ENCODE peak calls at places on chromosomes 6 and 20, in ten cellular contexts. D, G, Y, J, N, U, S, H, F and R are unnamed samples.

GRCh38 chr6:9140181-9140580 is 704.8 kb upstream of the SLC35B3 start:
- DNase-seq in Y (peak), G (no peak), H (no peak), N (no peak), U (peak), S (no peak), F (no peak), D (no peak), J (no peak), R (peak)

GRCh38 chr20:56974499-56975250 is 291.8 kb downstream of the BMP7 start:
- DNase-seq in J (peak), N (no peak), Y (no peak), U (no peak), G (peak), D (no peak), F (peak), S (peak), H (peak), R (peak)

GRCh38 chr6:41599015-41599835 is 39.0 kb upstream of the MDFI start:
- DNase-seq in Y (no peak), F (no peak), S (no peak), D (no peak), G (no peak), U (peak), H (no peak), N (no peak), J (no peak), R (peak)

GRCh38 chr20:51678041-51678697 is 90.0 kb downstream of the ATP9A start:
- DNase-seq in G (peak), S (no peak), N (no peak), Y (no peak), J (no peak), D (no peak), U (peak), F (peak), H (no peak), R (no peak)

GRCh38 chr6:168261234-168261633 is 58.3 kb downstream of the DACT2 start:
- DNase-seq in Y (no peak), J (no peak), G (no peak), N (no peak), S (no peak), D (no peak), U (no peak), H (no peak), F (no peak), R (no peak)

GRCh38 chr20:50224553-50225255 is 34.1 kb downstream of the CEBPB start:
- DNase-seq in F (no peak), D (peak), Y (peak), G (no peak), U (peak), H (peak), J (no peak), S (peak), N (peak), R (peak)

GRCh38 chr20:46801003-46801702 is 91.7 kb downstream of the SLC2A10 start:
- DNase-seq in S (no peak), H (no peak), N (no peak), J (no peak), D (no peak), G (no peak), U (no peak), Y (no peak), F (no peak), R (no peak)

GRCh38 chr20:41854765-41855164 is 236.6 kb upstream of the CHD6 start:
- DNase-seq in Y (peak), D (no peak), U (no peak), F (no peak), S (peak), N (no peak), G (no peak), J (peak), H (no peak), R (no peak)

GRCh38 chr6:17565399-17565798 is 34.7 kb upstream of the FAM8A1 start:
- DNase-seq in Y (no peak), J (peak), U (no peak), G (no peak), D (no peak), H (no peak), N (no peak), F (no peak), S (no peak), R (no peak)

GRCh38 chr6:148240463-148240845 is 102.2 kb upstream of the SASH1 start:
- DNase-seq in S (peak), U (no peak), H (no peak), Y (no peak), J (no peak), D (no peak), N (peak), G (no peak), F (no peak), R (no peak)

GRCh38 chr20:23776067-23776771 is 25.5 kb upstream of the CST1 start:
- DNase-seq in S (peak), H (peak), Y (no peak), G (no peak), N (no peak), D (no peak), J (no peak), F (no peak), U (no peak), R (no peak)

DNA sequence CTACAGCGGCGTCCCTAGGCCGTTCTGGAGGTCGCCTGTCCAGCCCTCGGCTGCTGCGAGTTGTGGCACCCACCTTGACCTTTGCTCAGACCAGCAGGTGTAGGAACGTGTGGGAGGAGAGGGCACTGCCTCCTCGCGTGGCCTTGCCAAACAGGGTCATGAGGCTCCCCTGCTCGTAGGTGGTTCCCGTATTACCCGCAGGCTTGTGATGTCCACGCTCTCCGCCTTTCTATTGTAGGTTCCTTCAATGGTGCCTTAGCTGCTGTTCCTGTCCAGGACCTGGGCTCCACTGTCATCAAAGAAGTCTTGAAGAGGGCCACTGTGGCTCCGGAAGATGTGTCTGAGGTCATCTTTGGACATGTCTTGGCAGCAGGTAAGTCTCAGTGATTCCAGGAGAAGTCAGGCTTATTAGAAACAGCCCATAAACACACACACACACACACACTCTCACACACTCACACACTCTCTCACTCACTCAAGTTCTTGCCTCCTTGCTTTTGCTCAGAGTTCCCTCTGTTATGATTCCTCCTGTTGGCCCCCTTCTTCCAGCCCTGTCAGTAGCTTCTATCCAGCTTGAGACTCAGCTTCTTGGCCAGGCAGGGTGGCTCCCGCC is 942 bp downstream of the ACAT2 start:
- DNase-seq in H (no peak), S (no peak), N (no peak), F (no peak), J (peak), G (no peak), D (no peak), Y (no peak), U (peak), R (no peak)
- TF ChIP-seq CTCF in H (no peak), S (no peak), N (no peak), F (no peak), J (no peak), G (no peak), D (no peak), Y (no peak), U (no peak), R (no peak)

GRCh38 chr20:25622450-25623224 is 1.2 kb downstream of the NANP start:
- DNase-seq in N (no peak), G (no peak), H (no peak), Y (no peak), D (no peak), S (no peak), F (no peak), U (no peak), J (no peak), R (no peak)
- TF ChIP-seq CTCF in N (no peak), G (no peak), H (no peak), Y (no peak), D (no peak), S (no peak), F (no peak), U (no peak), J (no peak), R (no peak)

DNA sequence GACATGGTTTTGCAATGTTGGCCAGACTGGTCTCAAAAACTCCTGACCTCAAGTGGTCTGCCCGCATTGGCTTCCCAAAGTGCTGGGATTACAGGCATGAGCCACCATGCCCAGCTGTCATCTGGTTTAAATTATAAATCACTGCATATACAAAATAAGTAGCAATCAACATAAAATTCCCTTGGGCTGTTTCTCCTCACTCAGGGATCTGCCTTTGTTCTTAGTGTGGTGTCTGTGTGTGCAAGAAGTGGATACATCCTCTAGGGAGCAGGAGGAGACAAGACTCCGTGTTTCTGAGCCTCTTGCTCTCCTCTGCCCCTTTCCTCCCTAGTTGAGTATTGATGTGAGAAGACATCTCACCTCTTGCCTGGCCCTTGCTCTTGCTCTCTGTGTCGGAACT is 65.2 kb upstream of the ADGRF4 start:
- DNase-seq in U (no peak), J (peak), F (no peak), Y (no peak), G (no peak), S (peak), H (no peak), D (no peak), N (no peak), R (no peak)
- TF ChIP-seq CTCF in U (no peak), J (peak), F (no peak), Y (no peak), G (no peak), S (peak), H (no peak), D (peak), N (no peak), R (no peak)

GRCh38 chr6:31870385-31870921 is 7.8 kb upstream of the NEU1 start:
- DNase-seq in F (no peak), G (no peak), Y (no peak), H (peak), S (no peak), N (no peak), J (no peak), D (no peak), U (peak), R (no peak)
- TF ChIP-seq CTCF in F (no peak), G (no peak), Y (no peak), H (no peak), S (no peak), N (no peak), J (no peak), D (no peak), U (no peak), R (no peak)

DNA sequence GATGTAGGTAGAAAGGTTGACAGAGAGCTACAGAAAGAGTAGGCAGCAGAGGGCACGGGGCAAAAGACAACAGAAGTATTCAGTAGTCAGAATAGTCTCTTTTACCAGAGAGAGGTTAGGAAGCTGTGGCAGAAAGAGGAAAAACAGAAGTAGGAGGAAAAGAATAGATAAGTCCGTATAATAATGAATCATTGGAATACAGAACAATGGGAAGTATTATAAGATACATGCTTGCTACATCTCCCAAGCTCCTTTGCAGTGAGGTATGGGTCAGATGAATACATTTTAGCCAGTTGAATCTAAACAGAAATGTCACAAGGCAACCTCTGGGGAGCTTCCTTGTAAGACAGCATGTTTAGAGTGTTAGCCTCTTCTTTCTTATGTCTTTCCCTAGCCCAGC is 570.5 kb upstream of the CITED2 start:
- DNase-seq in G (no peak), N (no peak), F (no peak), U (no peak), J (no peak), S (peak), H (no peak), D (no peak), Y (no peak), R (no peak)
- TF ChIP-seq CTCF in G (no peak), N (no peak), F (no peak), U (no peak), J (no peak), S (no peak), H (no peak), D (no peak), Y (no peak), R (no peak)

DNA sequence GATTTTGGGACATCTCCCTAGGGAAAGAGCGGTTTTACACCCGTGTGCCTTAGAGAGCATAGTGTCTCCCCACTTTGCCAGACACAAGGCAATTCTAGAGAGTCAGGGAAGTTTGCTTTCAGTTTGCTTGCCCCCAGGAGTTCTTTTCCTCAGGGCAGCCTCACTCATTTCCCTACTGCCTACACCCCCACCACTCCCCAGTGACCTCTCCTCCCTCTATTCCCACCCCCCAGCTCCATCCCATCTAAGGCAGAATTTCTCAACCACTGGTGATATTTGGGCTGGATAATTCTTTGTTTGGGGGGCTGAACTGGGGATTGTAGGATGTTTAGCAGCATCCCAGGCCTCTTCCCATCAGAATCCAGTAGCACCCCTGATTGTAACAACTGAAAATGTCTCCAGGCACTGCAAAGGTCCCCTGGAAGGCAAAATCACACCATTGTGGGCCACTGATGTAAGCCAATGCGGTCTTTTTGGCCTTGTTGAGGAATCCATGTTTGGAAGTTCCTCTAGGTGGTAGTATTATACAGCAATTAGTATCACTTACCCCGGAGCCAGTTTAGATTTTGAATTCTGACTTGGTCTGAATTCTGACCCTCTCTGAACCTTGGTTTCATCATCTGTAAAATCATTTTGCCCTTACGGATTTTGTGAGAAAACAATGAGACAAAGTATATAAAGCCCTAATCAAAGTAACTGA is 1.3 kb downstream of the EPPIN start:
- DNase-seq in S (peak), J (peak), F (no peak), D (peak), U (no peak), H (peak), N (peak), Y (no peak), G (no peak), R (no peak)
- TF ChIP-seq CTCF in S (peak), J (peak), F (peak), D (peak), U (peak), H (no peak), N (peak), Y (no peak), G (peak), R (no peak)

DNA sequence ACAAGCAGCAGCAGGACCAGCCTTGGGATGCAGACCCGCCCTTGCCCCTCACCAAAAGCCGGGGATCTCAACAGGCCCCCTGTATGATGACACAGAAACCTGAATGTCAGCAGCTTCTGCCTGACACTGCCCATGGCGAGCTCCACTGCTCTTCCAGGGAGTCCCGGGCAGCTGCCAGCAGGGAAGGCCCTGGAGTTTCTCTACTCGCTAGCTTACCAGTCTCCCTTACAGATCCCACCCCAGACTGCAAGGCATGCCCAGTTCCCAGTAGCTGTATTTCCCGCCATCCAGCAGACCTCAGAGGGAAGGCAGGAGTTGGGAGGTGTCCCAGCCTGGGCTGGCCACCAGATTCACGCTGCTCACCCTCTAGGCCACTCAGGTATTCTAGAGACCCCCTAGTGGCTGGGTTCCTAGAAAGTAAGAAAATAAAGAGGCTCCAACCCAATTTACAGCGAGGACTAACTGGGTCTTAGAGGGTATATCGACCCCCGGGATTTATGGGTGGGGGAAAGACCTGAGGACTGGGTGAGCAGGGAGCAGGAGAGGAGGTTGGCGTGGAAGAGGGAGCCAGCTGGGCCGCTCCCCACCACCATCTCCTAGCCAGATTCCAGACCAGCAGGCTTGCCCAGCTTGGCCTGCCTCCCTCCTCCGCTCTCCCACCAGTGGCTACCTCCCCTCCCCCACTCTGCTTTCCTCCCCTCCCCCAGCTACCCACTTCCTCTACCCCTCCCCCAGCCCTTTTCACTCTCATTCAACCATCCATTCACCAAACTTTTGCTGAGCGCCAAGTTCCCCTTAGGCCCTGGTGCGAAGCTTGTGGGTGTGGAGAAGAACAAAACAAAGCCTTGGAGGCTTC is 9.7 kb upstream of the HMGA1 start:
- DNase-seq in N (no peak), G (no peak), F (no peak), Y (no peak), J (no peak), U (peak), H (peak), S (no peak), D (no peak), R (no peak)
- TF ChIP-seq CTCF in N (no peak), G (no peak), F (peak), Y (no peak), J (no peak), U (no peak), H (no peak), S (no peak), D (no peak), R (no peak)

GRCh38 chr6:152166897-152167296 is 359.4 kb downstream of the ESR1 start:
- DNase-seq in Y (no peak), S (peak), U (no peak), N (no peak), F (no peak), D (no peak), G (no peak), J (no peak), H (no peak), R (no peak)

GRCh38 chr6:152161501-152161900 is 354.0 kb downstream of the ESR1 start:
- DNase-seq in J (no peak), S (peak), Y (no peak), U (no peak), G (no peak), N (peak), F (no peak), H (no peak), D (peak), R (no peak)

GRCh38 chr6:152167639-152168603 is 360.4 kb downstream of the ESR1 start:
- DNase-seq in N (no peak), U (peak), F (no peak), H (no peak), S (peak), D (no peak), G (no peak), Y (no peak), J (no peak), R (no peak)

GRCh38 chr6:152160346-152160745 is 352.9 kb downstream of the ESR1 start:
- DNase-seq in F (no peak), Y (no peak), N (no peak), G (no peak), J (no peak), H (no peak), U (no peak), S (no peak), D (no peak), R (no peak)

DNA sequence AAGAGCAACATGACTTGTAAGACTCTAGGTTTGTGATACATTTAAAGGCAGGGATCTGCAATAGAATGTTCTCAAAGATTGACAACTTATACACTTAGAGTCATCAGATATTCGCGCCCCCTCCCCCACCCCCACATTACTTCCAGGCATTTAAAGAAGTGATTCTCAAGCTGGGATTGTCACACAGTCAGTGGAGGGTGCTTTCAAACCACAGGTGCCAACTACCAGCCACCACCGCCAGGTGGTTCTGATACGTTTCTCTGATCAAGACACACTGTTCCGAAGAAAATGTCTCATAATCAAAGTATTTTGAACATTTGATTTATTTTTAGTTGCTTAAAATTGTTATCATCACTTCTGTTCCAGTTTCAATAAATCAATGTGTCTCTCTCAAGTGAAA is 357.5 kb downstream of the ESR1 start:
- DNase-seq in J (no peak), N (no peak), S (no peak), H (no peak), F (no peak), D (no peak), Y (no peak), U (no peak), G (no peak), R (no peak)
- TF ChIP-seq CTCF in J (no peak), N (no peak), S (no peak), H (no peak), F (no peak), D (no peak), Y (no peak), U (peak), G (no peak), R (no peak)